ENCODE peak calls at places on chromosomes 3 and 15, in six cellular contexts. H is body of pancreas, D is astrocyte of the spinal cord, W is AG09309, N is HFF-Myc, U is foreskin fibroblast. L is an unnamed sample.

GRCh38 chr15:81108427-81108826 is 25.6 kb upstream of the CFAP161 start:
- DNase-seq in H (no peak), D (no peak), W (no peak), N (no peak), U (no peak), L (no peak)

GRCh38 chr3:184018424-184018973 is 815 bp upstream of the ABCC5 start:
- DNase-seq in H (no peak), D (no peak), W (no peak), N (no peak), U (no peak), L (no peak)

GRCh38 chr3:4410174-4410573 is 56.9 kb downstream of the SUMF1 start:
- DNase-seq in H (no peak), D (no peak), W (no peak), N (no peak), U (no peak), L (no peak)

GRCh38 chr3:120350431-120350941 is 1.3 kb upstream of the LRRC58 start:
- DNase-seq in H (peak), D (peak), W (peak), N (peak), U (peak), L (peak)

GRCh38 chr15:88617790-88618189 is 3.4 kb upstream of the AEN start:
- DNase-seq in H (no peak), D (no peak), W (no peak), N (no peak), U (no peak), L (no peak)

GRCh38 chr3:127030328-127031045 is 47.6 kb downstream of the PLXNA1 start:
- DNase-seq in H (no peak), D (no peak), W (no peak), N (no peak), U (no peak), L (no peak)

GRCh38 chr15:58052334-58052733 is 13.2 kb downstream of the ALDH1A2 start:
- DNase-seq in H (no peak), D (no peak), W (no peak), N (no peak), U (no peak), L (no peak)

GRCh38 chr15:23595368-23595767 is 29.9 kb downstream of the MKRN3 start:
- DNase-seq in H (no peak), D (no peak), W (no peak), N (no peak), U (no peak), L (no peak)

GRCh38 chr15:68368731-68369435 is 63.1 kb downstream of the ITGA11 start:
- DNase-seq in H (no peak), D (no peak), W (no peak), N (no peak), U (no peak), L (no peak)

GRCh38 chr3:131619821-131620220 is 117.0 kb upstream of the MRPL3 start:
- DNase-seq in H (no peak), D (no peak), W (no peak), N (no peak), U (no peak), L (no peak)

GRCh38 chr3:143769663-143770062 is 78.6 kb downstream of the SLC9A9 start:
- DNase-seq in H (no peak), D (peak), W (peak), N (no peak), U (peak), L (peak)

GRCh38 chr15:100277087-100277855 is 64.5 kb downstream of the ADAMTS17 start:
- DNase-seq in H (no peak), D (no peak), W (no peak), N (no peak), U (no peak), L (no peak)

GRCh38 chr3:70832811-70833509 is 520.5 kb upstream of the MDFIC2 start:
- DNase-seq in H (no peak), D (peak), W (peak), N (no peak), U (peak), L (peak)

GRCh38 chr3:70833510-70833835 is 521.0 kb upstream of the MDFIC2 start:
- DNase-seq in H (no peak), D (no peak), W (no peak), N (no peak), U (no peak), L (no peak)

GRCh38 chr3:70829101-70829500 is 516.7 kb upstream of the MDFIC2 start:
- DNase-seq in H (no peak), D (peak), W (peak), N (no peak), U (peak), L (no peak)

GRCh38 chr3:70832035-70832795 is 519.8 kb upstream of the MDFIC2 start:
- DNase-seq in H (no peak), D (peak), W (peak), N (no peak), U (peak), L (peak)
- H3K4me3 ChIP-seq in H (no peak), D (no peak), W (no peak), N (no peak), U (no peak), L (no peak)

GRCh38 chr3:125039897-125040175 is 16.0 kb downstream of the HEG1 start:
- DNase-seq in H (no peak), D (no peak), W (no peak), N (no peak), U (no peak), L (no peak)
- H3K4me3 ChIP-seq in H (no peak), D (no peak), W (no peak), N (no peak), U (no peak), L (no peak)

DNA sequence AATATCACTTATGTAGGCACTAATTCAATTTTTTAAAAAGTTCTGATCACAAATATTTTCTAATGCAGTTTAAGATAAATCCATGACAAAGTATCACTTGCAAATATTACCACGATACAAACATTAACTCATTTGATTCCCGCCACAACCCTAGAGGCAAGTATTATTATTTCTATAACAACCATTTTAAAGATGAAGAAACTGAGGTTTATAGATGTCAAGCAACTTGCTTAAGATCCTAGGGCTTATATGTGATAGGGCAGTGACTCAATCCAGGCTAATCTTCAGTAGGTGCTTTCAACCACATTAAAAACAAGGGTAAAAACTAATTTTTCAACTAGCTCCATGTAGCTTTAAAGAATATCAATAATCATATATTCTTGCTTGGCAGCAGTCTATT is 1.7 kb downstream of the DYNC1LI1 start:
- DNase-seq in H (no peak), D (no peak), W (no peak), N (no peak), U (no peak), L (no peak)
- H3K4me3 ChIP-seq in H (no peak), D (peak), W (no peak), N (peak), U (peak), L (peak)

GRCh38 chr3:13150624-13151023 is 77.4 kb upstream of the IQSEC1 start:
- DNase-seq in H (no peak), D (no peak), W (no peak), N (no peak), U (no peak), L (no peak)

GRCh38 chr3:13148561-13149330 is 75.5 kb upstream of the IQSEC1 start:
- DNase-seq in H (no peak), D (no peak), W (no peak), N (no peak), U (no peak), L (no peak)

GRCh38 chr3:13148126-13148525 is 74.9 kb upstream of the IQSEC1 start:
- DNase-seq in H (no peak), D (no peak), W (no peak), N (no peak), U (no peak), L (no peak)

GRCh38 chr3:13147344-13147743 is 74.1 kb upstream of the IQSEC1 start:
- DNase-seq in H (no peak), D (no peak), W (no peak), N (no peak), U (no peak), L (no peak)

GRCh38 chr3:13149331-13150203 is 76.3 kb upstream of the IQSEC1 start:
- DNase-seq in H (no peak), D (no peak), W (no peak), N (no peak), U (no peak), L (no peak)
- H3K4me3 ChIP-seq in H (no peak), D (no peak), W (no peak), N (no peak), U (no peak), L (no peak)

GRCh38 chr15:66653852-66654251 is 48.2 kb upstream of the SMAD6 start:
- DNase-seq in H (no peak), D (no peak), W (no peak), N (no peak), U (no peak), L (no peak)

GRCh38 chr15:66655511-66655910 is 46.5 kb upstream of the SMAD6 start:
- DNase-seq in H (no peak), D (no peak), W (no peak), N (no peak), U (no peak), L (no peak)

GRCh38 chr15:66653398-66653797 is 48.6 kb upstream of the SMAD6 start:
- DNase-seq in H (no peak), D (no peak), W (no peak), N (no peak), U (no peak), L (no peak)

GRCh38 chr15:66655997-66656396 is 46.0 kb upstream of the SMAD6 start:
- DNase-seq in H (no peak), D (no peak), W (no peak), N (no peak), U (no peak), L (no peak)

DNA sequence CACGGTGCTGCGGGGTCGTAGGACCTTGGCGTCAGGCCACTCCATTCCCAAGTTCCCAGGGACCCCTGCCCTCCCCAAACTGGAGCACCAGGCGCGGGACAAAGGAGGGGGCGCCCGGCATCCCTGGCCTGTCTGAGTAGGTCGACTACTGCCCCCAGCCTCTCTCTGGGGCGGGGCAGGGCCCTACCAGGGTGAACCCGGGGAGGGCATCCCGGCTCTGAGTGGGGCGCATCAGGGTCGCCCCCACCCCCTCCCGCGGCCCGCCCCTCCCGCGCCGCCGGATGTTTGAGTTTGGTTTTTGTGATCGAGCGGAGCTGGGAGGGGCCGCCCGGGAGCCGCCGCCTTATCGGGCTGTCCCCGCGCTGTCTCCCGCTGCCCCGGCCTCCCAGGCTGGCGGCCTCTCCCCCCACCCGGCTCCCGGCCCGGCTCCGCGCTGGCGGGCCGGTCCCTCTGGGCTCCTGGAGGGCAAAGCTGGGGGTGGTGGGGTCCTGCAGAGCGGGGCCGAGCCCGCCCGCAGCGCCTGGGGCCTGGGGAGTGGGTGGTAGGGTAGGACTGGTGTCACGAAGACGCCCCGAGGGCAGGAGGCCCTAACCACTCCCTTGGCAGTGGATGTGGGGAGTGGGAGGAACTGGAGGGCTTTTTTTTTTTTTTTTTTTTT is 47.2 kb upstream of the SMAD6 start:
- DNase-seq in H (no peak), D (no peak), W (no peak), N (no peak), U (no peak), L (no peak)
- H3K4me3 ChIP-seq in H (no peak), D (no peak), W (no peak), N (no peak), U (no peak), L (peak)

GRCh38 chr3:36540898-36541518 is 160.7 kb downstream of the STAC start:
- DNase-seq in H (no peak), D (peak), W (peak), N (no peak), U (peak), L (no peak)

GRCh38 chr3:36542186-36542585 is 161.9 kb downstream of the STAC start:
- DNase-seq in H (no peak), D (peak), W (no peak), N (no peak), U (peak), L (no peak)

GRCh38 chr3:36548712-36549111 is 168.4 kb downstream of the STAC start:
- DNase-seq in H (no peak), D (no peak), W (no peak), N (no peak), U (no peak), L (no peak)

GRCh38 chr3:36543276-36543997 is 163.1 kb downstream of the STAC start:
- DNase-seq in H (no peak), D (peak), W (no peak), N (no peak), U (no peak), L (no peak)

GRCh38 chr3:36546196-36546595 is 165.9 kb downstream of the STAC start:
- DNase-seq in H (no peak), D (no peak), W (no peak), N (no peak), U (no peak), L (peak)
- H3K4me3 ChIP-seq in H (no peak), D (no peak), W (no peak), N (no peak), U (no peak), L (no peak)

GRCh38 chr3:38411591-38411990 is 42.1 kb upstream of the ACVR2B start:
- DNase-seq in H (no peak), D (no peak), W (no peak), N (no peak), U (no peak), L (no peak)
- H3K4me3 ChIP-seq in H (no peak), D (no peak), W (no peak), N (no peak), U (no peak), L (no peak)

GRCh38 chr15:82999905-83000671 is 11.4 kb downstream of the C15orf40 start:
- DNase-seq in H (peak), D (peak), W (no peak), N (peak), U (peak), L (peak)
- H3K4me3 ChIP-seq in H (no peak), D (peak), W (peak), N (peak), U (peak), L (peak)

DNA sequence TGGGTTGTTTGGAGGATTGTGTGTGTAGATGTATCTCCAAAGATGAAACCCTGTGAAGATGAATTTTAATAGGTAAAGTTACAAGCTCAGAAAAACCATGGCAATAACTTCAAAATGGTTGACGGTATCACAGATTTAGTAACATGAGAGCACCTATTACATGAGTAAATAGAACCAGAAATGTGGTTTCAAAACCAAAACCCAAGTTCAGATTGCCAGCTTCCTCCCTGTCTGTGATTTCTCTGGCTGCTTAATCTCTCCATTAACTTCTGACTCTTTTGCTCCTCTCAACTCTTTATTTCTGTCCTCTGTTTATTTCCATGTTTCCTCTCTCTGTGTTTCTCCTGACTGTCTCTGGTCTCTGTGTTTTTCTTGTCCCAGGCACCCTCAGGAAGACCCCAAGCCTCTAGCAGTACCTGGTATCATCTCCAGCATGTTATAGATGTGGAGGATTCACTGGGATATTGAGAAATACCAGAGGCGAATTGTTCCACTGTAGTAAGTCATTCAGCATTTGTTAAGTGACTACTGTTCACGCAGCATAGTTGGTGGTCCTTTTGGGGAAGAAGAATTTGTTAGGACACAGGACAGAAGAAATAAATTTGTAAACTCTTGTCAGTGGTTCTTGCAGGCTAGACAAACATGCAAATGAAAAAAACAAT is 138.8 kb downstream of the BBX start:
- DNase-seq in H (no peak), D (peak), W (no peak), N (no peak), U (no peak), L (no peak)
- H3K4me3 ChIP-seq in H (no peak), D (no peak), W (no peak), N (no peak), U (no peak), L (no peak)